ENCODE peak calls at places on chromosomes 11 and 22, in five cellular contexts. I is brain microvascular endothelial cell, T is dorsolateral prefrontal cortex, O is body of pancreas, Z is suprapubic skin. C is an unnamed sample.

GRCh38 chr11:66336234-66337102 is at the start of gene RIN1:
- DNase-seq in Z (no peak), T (peak), O (peak), I (peak), C (peak)

GRCh38 chr11:45045692-45046471 is 95.2 kb upstream of the TP53I11 start:
- DNase-seq in T (peak), I (peak), Z (peak), O (peak), C (no peak)

GRCh38 chr22:28002181-28002700 is 83.2 kb upstream of the PITPNB start:
- DNase-seq in T (no peak), O (no peak), I (no peak), Z (no peak), C (no peak)

GRCh38 chr11:124315052-124315451 is 1.3 kb upstream of the OR8D1 start:
- DNase-seq in I (no peak), Z (no peak), O (no peak), T (no peak), C (no peak)

GRCh38 chr22:38930512-38930911 is 26.9 kb upstream of the APOBEC3A start:
- DNase-seq in Z (no peak), O (no peak), I (no peak), T (no peak), C (no peak)

GRCh38 chr11:128324531-128325141 is 262.7 kb downstream of the ETS1 start:
- DNase-seq in O (peak), Z (no peak), T (no peak), I (no peak), C (no peak)

GRCh38 chr22:31488988-31489617 is 539 bp downstream of the EIF4ENIF1 start:
- DNase-seq in I (peak), T (peak), O (peak), Z (no peak), C (no peak)

GRCh38 chr11:2995091-2995561 is 3.0 kb upstream of the NAP1L4 start:
- DNase-seq in T (no peak), O (no peak), I (no peak), Z (peak), C (no peak)

GRCh38 chr11:75303544-75304224 is 47.8 kb downstream of the ARRB1 start:
- DNase-seq in T (peak), I (no peak), O (no peak), Z (no peak), C (no peak)

GRCh38 chr11:2518112-2518982 is 73.5 kb downstream of the KCNQ1 start:
- DNase-seq in Z (peak), O (no peak), T (no peak), I (no peak), C (no peak)

GRCh38 chr22:46681010-46681409 is 57.0 kb downstream of the CERK start:
- DNase-seq in O (no peak), T (no peak), I (no peak), Z (no peak), C (no peak)

GRCh38 chr22:32754413-32755041 is 47.0 kb upstream of the TIMP3 start:
- DNase-seq in T (no peak), O (no peak), Z (no peak), I (peak), C (no peak)

GRCh38 chr11:19800162-19800561 is 87.5 kb downstream of the NAV2 start:
- DNase-seq in T (no peak), Z (no peak), I (no peak), O (no peak), C (no peak)

GRCh38 chr11:13720940-13721339 is 52.5 kb downstream of the FAR1 start:
- DNase-seq in Z (no peak), I (no peak), T (no peak), O (no peak), C (no peak)

GRCh38 chr11:8090756-8091155 is 9.7 kb downstream of the TUB start:
- DNase-seq in I (peak), O (peak), T (no peak), Z (no peak), C (no peak)

GRCh38 chr22:50118557-50119168 is 28.9 kb downstream of the MOV10L1 start:
- DNase-seq in O (peak), I (peak), T (no peak), Z (peak), C (no peak)

GRCh38 chr11:45852712-45853101 is 5.4 kb downstream of the CRY2 start:
- DNase-seq in O (no peak), T (no peak), Z (no peak), I (no peak), C (no peak)

GRCh38 chr22:20131593-20131855 is at the start of gene ZDHHC8:
- DNase-seq in T (no peak), I (no peak), Z (no peak), O (no peak), C (no peak)

GRCh38 chr11:1197431-1197885 is 25.4 kb upstream of the MUC5B start:
- DNase-seq in T (peak), I (no peak), Z (peak), O (no peak), C (no peak)

GRCh38 chr11:379205-380094 is 10.2 kb downstream of the B4GALNT4 start:
- DNase-seq in T (no peak), O (no peak), Z (no peak), I (no peak), C (no peak)

GRCh38 chr11:18836415-18836814 is 44.8 kb upstream of the PTPN5 start:
- DNase-seq in Z (no peak), T (no peak), O (no peak), I (no peak), C (no peak)

GRCh38 chr11:83150450-83150849 is 6.5 kb upstream of the PCF11 start:
- DNase-seq in O (no peak), Z (no peak), I (no peak), T (no peak), C (no peak)

GRCh38 chr11:27950339-27950738 is 157.6 kb downstream of the KIF18A start:
- DNase-seq in I (no peak), Z (no peak), O (no peak), T (no peak), C (no peak)

GRCh38 chr11:83156996-83157754 is at the start of gene PCF11:
- DNase-seq in Z (no peak), T (no peak), I (peak), O (no peak), C (no peak)

GRCh38 chr11:119047205-119047604 is 9.8 kb downstream of the HYOU1 start:
- DNase-seq in I (no peak), T (no peak), O (no peak), Z (no peak), C (no peak)

GRCh38 chr22:45033136-45033535 is 23.3 kb upstream of the PHF21B start:
- DNase-seq in O (no peak), T (no peak), I (no peak), Z (no peak), C (no peak)

GRCh38 chr11:65454311-65454695 is 31.7 kb downstream of the NEAT1 start:
- DNase-seq in O (no peak), I (peak), Z (peak), T (no peak), C (no peak)

GRCh38 chr11:114892381-114893197 is 214.3 kb downstream of the NXPE2 start:
- DNase-seq in Z (no peak), I (no peak), T (no peak), O (no peak), C (no peak)

GRCh38 chr11:91776660-91777059 is 448.0 kb upstream of the FAT3 start:
- DNase-seq in Z (no peak), T (peak), I (no peak), O (peak), C (no peak)

GRCh38 chr22:36206255-36206654 is 4.6 kb upstream of the APOL4 start:
- DNase-seq in T (no peak), I (no peak), O (no peak), Z (no peak), C (no peak)

GRCh38 chr11:108959124-108959761 is 294.4 kb downstream of the DDX10 start:
- DNase-seq in T (no peak), Z (no peak), I (peak), O (no peak), C (no peak)

GRCh38 chr11:61972112-61972795 is 4.8 kb upstream of the FTH1 start:
- DNase-seq in I (peak), T (no peak), O (no peak), Z (no peak), C (no peak)

GRCh38 chr11:125516266-125516665 is 20.2 kb upstream of the FEZ1 start:
- DNase-seq in Z (no peak), O (no peak), I (no peak), T (no peak), C (no peak)

GRCh38 chr11:126375726-126376125 is 20.2 kb downstream of the ST3GAL4 start:
- DNase-seq in I (no peak), Z (no peak), O (no peak), T (no peak), C (no peak)

GRCh38 chr11:13315517-13316432 is 38.2 kb downstream of the BMAL1 start:
- DNase-seq in T (no peak), Z (no peak), O (no peak), I (no peak), C (no peak)

GRCh38 chr11:117547188-117547831 is 219.7 kb downstream of the CEP164 start:
- DNase-seq in Z (no peak), O (no peak), I (no peak), T (no peak), C (no peak)

GRCh38 chr11:7981758-7982157 is 5.4 kb upstream of the EIF3F start:
- DNase-seq in I (no peak), Z (no peak), O (peak), T (no peak), C (no peak)

GRCh38 chr11:90288207-90288821 is 65.5 kb upstream of the CHORDC1 start:
- DNase-seq in I (peak), T (no peak), Z (no peak), O (no peak), C (no peak)

GRCh38 chr22:44667829-44668189 is 34.2 kb upstream of the PRR5 start:
- DNase-seq in I (no peak), Z (no peak), O (no peak), T (no peak), C (no peak)

GRCh38 chr11:111604392-111605009 is 2.3 kb downstream of the SIK2 start:
- DNase-seq in O (no peak), T (no peak), Z (no peak), I (peak), C (no peak)

GRCh38 chr11:112793416-112793815 is 167.8 kb upstream of the NCAM1 start:
- DNase-seq in O (no peak), T (no peak), I (no peak), Z (no peak), C (no peak)

GRCh38 chr11:112795896-112796686 is 165.1 kb upstream of the NCAM1 start:
- DNase-seq in T (no peak), I (no peak), O (no peak), Z (no peak), C (no peak)

GRCh38 chr11:112797072-112797471 is 164.1 kb upstream of the NCAM1 start:
- DNase-seq in T (no peak), Z (no peak), I (no peak), O (peak), C (no peak)

GRCh38 chr11:112794321-112794720 is 166.9 kb upstream of the NCAM1 start:
- DNase-seq in I (no peak), Z (no peak), T (no peak), O (no peak), C (no peak)

DNA sequence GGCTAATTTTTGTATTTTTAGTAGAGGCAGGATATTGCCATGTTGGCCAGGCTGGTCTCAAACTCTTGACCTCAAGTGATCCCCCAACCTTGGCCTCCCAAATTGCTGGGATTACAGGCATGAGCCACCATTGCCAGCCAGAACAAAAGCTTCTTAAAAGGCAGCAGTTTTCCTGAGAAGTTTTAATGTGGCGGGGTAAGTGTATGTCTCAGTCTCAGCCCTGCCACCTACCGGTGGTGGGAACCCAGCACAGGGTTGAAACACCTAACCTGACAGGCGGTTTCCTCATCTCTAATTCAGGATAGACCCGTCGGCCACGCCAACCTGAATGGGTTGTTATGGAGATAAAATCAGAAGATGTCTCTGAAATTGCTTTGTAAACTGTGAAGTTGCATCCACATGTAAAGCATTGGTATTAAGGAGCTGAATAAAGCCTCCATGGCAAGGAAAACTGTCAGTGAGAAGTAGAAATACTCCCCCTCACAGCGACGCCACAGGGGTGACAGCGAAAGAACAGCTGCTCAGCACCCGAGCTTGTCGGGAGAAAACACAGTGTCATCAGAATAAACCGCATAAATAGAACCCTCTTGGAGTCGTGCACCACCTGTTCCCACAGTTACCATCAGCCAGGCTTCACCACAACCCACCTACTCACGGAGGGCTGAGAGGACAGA is 165.9 kb upstream of the NCAM1 start:
- DNase-seq in I (peak), O (peak), Z (no peak), T (no peak), C (peak)
- TF ChIP-seq CTCF in I (peak), O (peak), Z (peak), T (peak), C (peak)

GRCh38 chr11:120564573-120565301 is 53.2 kb downstream of the GRIK4 start:
- DNase-seq in Z (no peak), T (peak), I (peak), O (peak), C (peak)
- H3K4me3 ChIP-seq in Z (peak), T (peak), I (peak), O (no peak), C (no peak)

GRCh38 chr11:73761403-73761945 is 600 bp upstream of the RAB6A start:
- DNase-seq in Z (no peak), O (no peak), T (no peak), I (no peak), C (no peak)

GRCh38 chr11:73760066-73760679 is 701 bp downstream of the RAB6A start:
- DNase-seq in I (no peak), T (peak), O (peak), Z (peak), C (no peak)

GRCh38 chr11:73760680-73761402 is at the start of gene RAB6A:
- DNase-seq in O (peak), T (peak), I (peak), Z (peak), C (peak)

GRCh38 chr11:73758451-73758850 is 2.4 kb downstream of the RAB6A start:
- DNase-seq in O (no peak), T (no peak), I (no peak), Z (no peak), C (no peak)

DNA sequence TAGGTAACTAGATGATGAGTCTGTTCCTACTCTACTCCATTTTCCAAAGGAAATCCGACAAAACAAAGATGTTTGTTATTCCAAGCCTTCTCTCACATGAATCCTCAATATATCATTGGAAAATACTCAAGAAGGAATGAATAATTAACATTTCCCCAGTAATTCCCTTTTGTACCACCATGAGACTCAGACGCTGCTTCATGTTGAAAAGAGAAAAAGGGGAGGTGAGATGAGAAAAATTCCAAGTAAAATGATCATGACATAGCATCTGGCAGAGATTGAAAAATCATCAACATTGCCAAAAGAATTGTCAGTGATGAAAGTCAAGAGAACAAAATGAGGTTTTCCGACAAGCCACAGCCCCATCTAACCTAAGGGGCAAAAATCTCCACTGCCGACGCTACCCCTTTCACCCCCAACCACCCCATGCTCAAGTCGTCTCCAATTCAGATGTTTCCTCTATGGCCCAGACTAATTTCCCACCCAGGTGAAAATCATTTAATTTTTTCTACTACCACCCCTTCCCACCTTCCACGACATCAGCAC is 1.3 kb downstream of the RAB6A start:
- DNase-seq in O (no peak), Z (no peak), T (no peak), I (no peak), C (no peak)
- TF ChIP-seq CTCF in O (peak), Z (no peak), T (no peak), I (no peak), C (no peak)

GRCh38 chr11:103450241-103450640 is 341.0 kb downstream of the DYNC2H1 start:
- DNase-seq in O (no peak), Z (no peak), I (peak), T (no peak), C (no peak)
- H3K4me3 ChIP-seq in O (no peak), Z (no peak), I (no peak), T (no peak), C (no peak)

DNA sequence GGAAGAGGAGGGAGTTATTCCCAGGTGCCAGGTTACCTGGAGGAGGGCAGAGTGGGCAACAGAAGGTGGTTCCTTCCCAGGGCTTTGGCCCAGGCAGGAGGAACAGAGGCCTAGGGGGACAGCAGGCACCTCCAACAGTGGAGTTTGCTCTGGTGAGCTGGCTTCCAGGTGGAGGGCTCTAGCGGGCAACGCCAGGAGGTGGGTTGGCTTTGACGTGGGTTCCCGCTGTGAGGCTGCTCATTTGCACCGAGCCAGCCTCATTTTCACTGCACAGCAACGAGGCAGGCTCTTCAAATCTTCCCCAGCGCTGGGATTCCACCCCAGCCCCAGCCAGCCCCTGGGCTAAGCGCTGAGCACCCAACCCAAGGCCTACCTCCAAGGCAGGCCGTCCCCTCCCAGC is 8.1 kb downstream of the IGSF9B start:
- DNase-seq in I (no peak), O (no peak), Z (no peak), T (no peak), C (no peak)
- TF ChIP-seq CTCF in I (no peak), O (no peak), Z (no peak), T (no peak), C (no peak)

DNA sequence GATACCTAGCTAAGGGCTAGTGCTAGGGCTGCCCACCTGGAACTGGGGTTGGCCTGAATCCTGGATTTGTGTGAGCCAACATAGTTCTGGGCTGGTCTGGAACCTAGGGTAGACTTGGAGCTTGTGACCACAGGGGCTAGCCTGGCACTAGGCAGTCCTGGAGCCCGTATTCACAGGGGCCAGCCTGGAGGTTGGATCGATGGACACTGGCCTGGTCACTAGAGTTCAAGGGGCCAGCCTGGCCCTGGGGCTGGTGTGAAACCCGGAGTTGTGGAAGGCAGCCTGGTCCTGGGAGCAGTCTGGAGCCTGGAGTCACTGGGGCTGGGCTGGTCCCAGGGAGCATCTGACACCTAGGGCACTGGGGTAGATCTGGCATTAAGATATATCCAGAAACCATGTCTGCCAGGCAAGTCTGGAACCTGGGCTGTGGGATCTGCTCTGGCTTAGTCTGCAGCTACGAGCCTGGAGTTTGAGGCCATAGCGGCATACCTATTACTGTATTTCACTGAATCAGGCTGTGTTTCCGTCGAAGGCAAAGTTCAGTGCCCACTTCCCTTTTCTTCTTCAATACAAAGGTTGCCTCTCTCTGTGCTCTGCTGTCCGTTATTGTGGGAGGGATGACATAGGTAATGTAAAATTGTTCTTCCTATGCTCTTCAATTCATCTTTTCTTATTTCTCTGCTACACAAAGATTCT is 9.1 kb upstream of the GLYATL1B start:
- DNase-seq in T (no peak), Z (no peak), O (no peak), I (no peak), C (no peak)
- H3K4me3 ChIP-seq in T (no peak), Z (no peak), O (no peak), I (no peak), C (no peak)

GRCh38 chr22:41479671-41480396 is 10.9 kb downstream of the ACO2 start:
- DNase-seq in I (peak), Z (no peak), T (peak), O (no peak), C (no peak)
- TF ChIP-seq CTCF in I (peak), Z (no peak), T (no peak), O (no peak), C (no peak)

GRCh38 chr11:36508743-36509142 is 1.3 kb downstream of the TRAF6 start:
- DNase-seq in T (no peak), O (no peak), I (no peak), Z (no peak), C (no peak)

GRCh38 chr11:36509694-36510566 is at the start of gene TRAF6:
- DNase-seq in O (peak), T (peak), Z (peak), I (peak), C (peak)

GRCh38 chr11:36509265-36509664 is 807 bp downstream of the TRAF6 start:
- DNase-seq in Z (no peak), T (no peak), O (no peak), I (peak), C (no peak)

GRCh38 chr11:36510567-36511020 is 522 bp upstream of the TRAF6 start:
- DNase-seq in O (no peak), T (no peak), Z (no peak), I (no peak), C (no peak)

GRCh38 chr11:36507824-36508489 is 2.1 kb downstream of the TRAF6 start:
- DNase-seq in O (no peak), T (no peak), Z (no peak), I (no peak), C (no peak)
- H3K4me3 ChIP-seq in O (no peak), T (peak), Z (peak), I (peak), C (no peak)

C was measured in GM12864.